ENCODE peak calls at places on chromosomes 5 and 9, in eight cellular contexts. M, F, K, Z, S, Q, O and E are unnamed samples.
A peak's percentile ranks its signal among the peaks of the same experiment; 100 is the strongest.

GRCh38 chr9:137454506-137455360 is 4.4 kb downstream of the NSMF start:
- DNase-seq in M (no peak), F (peak; percentile 77), K (peak; percentile 14), Z (no peak), S (no peak), Q (peak; percentile 61), O (no peak), E (peak; percentile 42)

GRCh38 chr5:171931163-171931562 is 75.3 kb downstream of the FBXW11 start:
- DNase-seq in M (no peak), F (no peak), K (no peak), Z (no peak), S (no peak), Q (no peak), O (no peak), E (no peak)

GRCh38 chr9:32387256-32387655 is 2.8 kb downstream of the ACO1 start:
- DNase-seq in M (no peak), F (no peak), K (no peak), Z (no peak), S (no peak), Q (no peak), O (no peak), E (no peak)

GRCh38 chr5:39024005-39024404 is 50.2 kb downstream of the RICTOR start:
- DNase-seq in M (no peak), F (no peak), K (no peak), Z (no peak), S (no peak), Q (no peak), O (no peak), E (peak; percentile 41)

GRCh38 chr5:105865834-105866233 is 1804.9 kb downstream of the EFNA5 start:
- DNase-seq in M (no peak), F (no peak), K (no peak), Z (no peak), S (no peak), Q (no peak), O (no peak), E (no peak)

GRCh38 chr5:142486581-142486980 is 161.8 kb upstream of the SPRY4 start:
- DNase-seq in M (no peak), F (no peak), K (peak; percentile 78), Z (peak; percentile 25), S (no peak), Q (no peak), O (peak; percentile 28), E (no peak)

GRCh38 chr5:149685494-149685893 is 44.6 kb upstream of the PPARGC1B start:
- DNase-seq in M (no peak), F (no peak), K (no peak), Z (no peak), S (no peak), Q (no peak), O (no peak), E (no peak)

GRCh38 chr9:125747053-125747764 is at the start of gene PBX3:
- DNase-seq in M (no peak), F (peak; percentile 82), K (no peak), Z (no peak), S (peak; percentile 15), Q (peak; percentile 41), O (peak; percentile 76), E (peak; percentile 73)

GRCh38 chr9:85349046-85349445 is 392.7 kb downstream of the AGTPBP1 start:
- DNase-seq in M (no peak), F (no peak), K (no peak), Z (no peak), S (no peak), Q (no peak), O (no peak), E (no peak)

GRCh38 chr5:42454216-42454995 is 31.2 kb downstream of the GHR start:
- DNase-seq in M (no peak), F (no peak), K (no peak), Z (no peak), S (no peak), Q (no peak), O (no peak), E (peak; percentile 38)

GRCh38 chr5:76341935-76342334 is 61.1 kb upstream of the IQGAP2 start:
- DNase-seq in M (no peak), F (no peak), K (no peak), Z (no peak), S (no peak), Q (no peak), O (no peak), E (peak; percentile 31)

GRCh38 chr5:169875091-169875727 is 105.1 kb downstream of the INSYN2B start:
- DNase-seq in M (no peak), F (no peak), K (no peak), Z (no peak), S (no peak), Q (no peak), O (no peak), E (no peak)

GRCh38 chr9:129630967-129631672 is 5.2 kb downstream of the NTMT1 start:
- DNase-seq in M (no peak), F (peak; percentile 69), K (peak; percentile 46), Z (no peak), S (no peak), Q (no peak), O (no peak), E (peak; percentile 67)

GRCh38 chr9:36899406-36899805 is 134.7 kb downstream of the PAX5 start:
- DNase-seq in M (no peak), F (no peak), K (no peak), Z (no peak), S (no peak), Q (no peak), O (no peak), E (no peak)

GRCh38 chr9:16585571-16585970 is 284.9 kb downstream of the BNC2 start:
- DNase-seq in M (no peak), F (no peak), K (no peak), Z (no peak), S (no peak), Q (no peak), O (no peak), E (no peak)

GRCh38 chr9:121372563-121373400 is 2.7 kb upstream of the STOM start:
- DNase-seq in M (no peak), F (no peak), K (no peak), Z (no peak), S (no peak), Q (no peak), O (peak; percentile 34), E (no peak)

GRCh38 chr9:127065592-127065991 is 56.8 kb downstream of the ANGPTL2 start:
- DNase-seq in M (no peak), F (no peak), K (peak; percentile 55), Z (no peak), S (no peak), Q (no peak), O (peak; percentile 82), E (no peak)

GRCh38 chr5:51194626-51195025 is 188.6 kb upstream of the ISL1 start:
- DNase-seq in M (no peak), F (no peak), K (no peak), Z (no peak), S (no peak), Q (no peak), O (no peak), E (no peak)

GRCh38 chr9:3043369-3043768 is 199.5 kb upstream of the PUM3 start:
- DNase-seq in M (no peak), F (no peak), K (peak; percentile 19), Z (peak; percentile 9), S (no peak), Q (no peak), O (no peak), E (no peak)

GRCh38 chr9:7117676-7118561 is 360.1 kb downstream of the KDM4C start:
- DNase-seq in M (no peak), F (no peak), K (no peak), Z (no peak), S (no peak), Q (no peak), O (no peak), E (no peak)

GRCh38 chr5:59840200-59840601 is 53.3 kb downstream of the PDE4D start:
- DNase-seq in M (no peak), F (no peak), K (peak; percentile 89), Z (peak; percentile 17), S (no peak), Q (no peak), O (peak; percentile 84), E (no peak)

GRCh38 chr5:43121565-43122484 is 1.1 kb downstream of the ZNF131 start:
- DNase-seq in M (no peak), F (no peak), K (peak; percentile 60), Z (peak; percentile 54), S (no peak), Q (peak; percentile 45), O (peak; percentile 37), E (no peak)

GRCh38 chr5:53133020-53133419 is 23.5 kb upstream of the MOCS2 start:
- DNase-seq in M (no peak), F (no peak), K (no peak), Z (no peak), S (no peak), Q (no peak), O (no peak), E (no peak)

GRCh38 chr9:90053027-90053426 is 448.2 kb downstream of the GADD45G start:
- DNase-seq in M (no peak), F (no peak), K (no peak), Z (no peak), S (peak; percentile 17), Q (peak; percentile 12), O (no peak), E (no peak)

GRCh38 chr9:117821943-117822342 is 117.7 kb downstream of the TLR4 start:
- DNase-seq in M (no peak), F (no peak), K (no peak), Z (no peak), S (no peak), Q (no peak), O (no peak), E (no peak)

GRCh38 chr5:73131711-73132428 is 11.5 kb downstream of the TMEM171 start:
- DNase-seq in M (no peak), F (no peak), K (no peak), Z (no peak), S (no peak), Q (no peak), O (no peak), E (no peak)

GRCh38 chr5:17415282-17415681 is 82.7 kb upstream of the TAF11L2 start:
- DNase-seq in M (no peak), F (no peak), K (no peak), Z (no peak), S (no peak), Q (no peak), O (no peak), E (no peak)

GRCh38 chr5:16550316-16550952 is 66.4 kb downstream of the RETREG1 start:
- DNase-seq in M (no peak), F (no peak), K (peak; percentile 24), Z (peak; percentile 73), S (peak; percentile 42), Q (peak; percentile 78), O (peak; percentile 56), E (no peak)

GRCh38 chr5:178363501-178364325 is 131.1 kb upstream of the PHYKPL start:
- DNase-seq in M (no peak), F (no peak), K (no peak), Z (no peak), S (no peak), Q (no peak), O (no peak), E (no peak)

GRCh38 chr5:159403906-159404641 is 73.8 kb upstream of the IL12B start:
- DNase-seq in M (no peak), F (no peak), K (peak; percentile 65), Z (no peak), S (no peak), Q (no peak), O (no peak), E (no peak)

GRCh38 chr5:68027519-68027918 is 188.0 kb upstream of the PIK3R1 start:
- DNase-seq in M (no peak), F (no peak), K (peak; percentile 91), Z (peak; percentile 21), S (no peak), Q (peak; percentile 22), O (no peak), E (no peak)

GRCh38 chr9:75027187-75028107 is 646 bp downstream of the CARNMT1 start:
- DNase-seq in M (peak; percentile 6), F (peak; percentile 85), K (peak; percentile 39), Z (peak; percentile 35), S (peak; percentile 36), Q (peak; percentile 68), O (peak; percentile 59), E (peak; percentile 78)

GRCh38 chr9:96587916-96588315 is 31.7 kb downstream of the CDC14B start:
- DNase-seq in M (no peak), F (no peak), K (no peak), Z (no peak), S (no peak), Q (no peak), O (no peak), E (no peak)

GRCh38 chr5:54703091-54703490 is 185.5 kb downstream of the SNX18 start:
- DNase-seq in M (no peak), F (no peak), K (peak; percentile 91), Z (peak; percentile 36), S (no peak), Q (peak; percentile 78), O (peak; percentile 71), E (peak; percentile 64)